ENCODE peak calls at places on chromosomes 16 and 17, in nine cellular contexts. S is OCI-LY7, U is endothelial cell of umbilical vein, P is H9, E is hepatocyte, B is neural progenitor cell, T is astrocyte, O is PC-9, Q is mammary epithelial cell. R is an unnamed sample.

GRCh38 chr16:69613283-69614154 is 47.8 kb downstream of the NFAT5 start:
- DNase-seq in S (no peak), U (no peak), P (no peak), E (peak), B (no peak), T (peak), O (peak), Q (peak), R (no peak)

GRCh38 chr16:57341441-57342303 is 16.9 kb upstream of the CCL22 start:
- DNase-seq in S (no peak), U (no peak), P (no peak), E (peak), B (no peak), T (peak), O (peak), Q (peak), R (no peak)

GRCh38 chr17:2710804-2711607 is 558 bp downstream of the CLUH start:
- DNase-seq in S (peak), U (peak), P (no peak), E (peak), B (peak), T (no peak), O (no peak), Q (peak), R (peak)

GRCh38 chr17:57422574-57423164 is 166.3 kb downstream of the MSI2 start:
- DNase-seq in S (no peak), U (no peak), P (no peak), E (no peak), B (no peak), T (peak), O (no peak), Q (peak), R (no peak)

GRCh38 chr16:29256501-29256981 is 150.0 kb downstream of the NPIPB11 start:
- DNase-seq in S (no peak), U (no peak), P (peak), E (no peak), B (peak), T (no peak), O (no peak), Q (no peak), R (no peak)

GRCh38 chr16:46844771-46845170 is 13.8 kb upstream of the C16orf87 start:
- DNase-seq in S (no peak), U (no peak), P (no peak), E (no peak), B (no peak), T (peak), O (no peak), Q (no peak), R (no peak)

GRCh38 chr17:31550389-31551056 is 159.0 kb downstream of the RAB11FIP4 start:
- DNase-seq in S (no peak), U (peak), P (no peak), E (peak), B (no peak), T (no peak), O (no peak), Q (no peak), R (no peak)

GRCh38 chr17:12078791-12079190 is 58.1 kb downstream of the MAP2K4 start:
- DNase-seq in S (no peak), U (no peak), P (no peak), E (no peak), B (no peak), T (peak), O (no peak), Q (peak), R (no peak)

GRCh38 chr17:27180322-27180721 is 113.6 kb upstream of the WSB1 start:
- DNase-seq in S (peak), U (no peak), P (no peak), E (no peak), B (no peak), T (no peak), O (no peak), Q (no peak), R (no peak)

GRCh38 chr17:35748323-35748960 is 4.6 kb downstream of the GAS2L2 start:
- DNase-seq in S (no peak), U (peak), P (no peak), E (no peak), B (no peak), T (no peak), O (peak), Q (peak), R (no peak)

DNA sequence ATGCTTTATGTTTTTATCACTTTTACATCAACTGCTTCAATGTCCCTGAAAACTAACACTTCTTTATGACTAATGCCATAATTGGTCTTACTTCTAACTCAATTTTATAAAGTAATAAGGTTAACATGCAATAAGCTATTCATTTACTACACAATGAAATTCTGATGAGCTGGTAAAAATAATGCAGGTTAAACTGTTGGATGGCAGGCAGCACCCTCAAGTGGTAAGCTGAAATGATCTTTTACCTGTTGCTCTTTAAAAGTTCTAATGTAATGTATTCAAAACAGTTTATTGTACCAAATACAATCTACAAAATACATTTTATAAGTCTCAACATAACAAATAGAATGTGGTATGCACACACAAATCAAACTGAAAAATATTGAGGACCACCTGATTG is 1280.3 kb downstream of the CDH8 start:
- DNase-seq in S (no peak), U (no peak), P (no peak), E (no peak), B (no peak), T (no peak), O (no peak), Q (peak), R (peak)
- TF ChIP-seq CTCF in S (peak), U (no peak), P (peak), E (peak), B (peak), T (no peak), O (peak), Q (peak), R (peak)

GRCh38 chr17:4366312-4367063 is at the start of gene UBE2G1:
- DNase-seq in S (peak), U (peak), P (peak), E (peak), B (peak), T (peak), O (peak), Q (peak), R (peak)
- H2AFZ ChIP-seq in S (peak), U (peak), P (no peak), E (peak), B (peak), T (peak), O (peak), Q (peak), R (peak)

GRCh38 chr16:31301708-31302400 is 42.1 kb downstream of the ITGAM start:
- DNase-seq in S (peak), U (no peak), P (no peak), E (peak), B (peak), T (no peak), O (no peak), Q (peak), R (no peak)

GRCh38 chr16:31295206-31295605 is 35.4 kb downstream of the ITGAM start:
- DNase-seq in S (no peak), U (no peak), P (no peak), E (no peak), B (no peak), T (no peak), O (no peak), Q (no peak), R (no peak)

GRCh38 chr16:31297496-31297895 is 37.7 kb downstream of the ITGAM start:
- DNase-seq in S (no peak), U (no peak), P (no peak), E (no peak), B (no peak), T (no peak), O (no peak), Q (no peak), R (no peak)

GRCh38 chr16:31298340-31298739 is 38.6 kb downstream of the ITGAM start:
- DNase-seq in S (no peak), U (no peak), P (no peak), E (no peak), B (no peak), T (no peak), O (no peak), Q (no peak), R (no peak)

GRCh38 chr16:31298958-31299357 is 39.2 kb downstream of the ITGAM start:
- DNase-seq in S (peak), U (peak), P (no peak), E (no peak), B (no peak), T (no peak), O (no peak), Q (no peak), R (no peak)
- TF ChIP-seq CTCF in S (peak), U (no peak), P (no peak), E (peak), B (peak), T (no peak), O (peak), Q (peak), R (peak)

DNA sequence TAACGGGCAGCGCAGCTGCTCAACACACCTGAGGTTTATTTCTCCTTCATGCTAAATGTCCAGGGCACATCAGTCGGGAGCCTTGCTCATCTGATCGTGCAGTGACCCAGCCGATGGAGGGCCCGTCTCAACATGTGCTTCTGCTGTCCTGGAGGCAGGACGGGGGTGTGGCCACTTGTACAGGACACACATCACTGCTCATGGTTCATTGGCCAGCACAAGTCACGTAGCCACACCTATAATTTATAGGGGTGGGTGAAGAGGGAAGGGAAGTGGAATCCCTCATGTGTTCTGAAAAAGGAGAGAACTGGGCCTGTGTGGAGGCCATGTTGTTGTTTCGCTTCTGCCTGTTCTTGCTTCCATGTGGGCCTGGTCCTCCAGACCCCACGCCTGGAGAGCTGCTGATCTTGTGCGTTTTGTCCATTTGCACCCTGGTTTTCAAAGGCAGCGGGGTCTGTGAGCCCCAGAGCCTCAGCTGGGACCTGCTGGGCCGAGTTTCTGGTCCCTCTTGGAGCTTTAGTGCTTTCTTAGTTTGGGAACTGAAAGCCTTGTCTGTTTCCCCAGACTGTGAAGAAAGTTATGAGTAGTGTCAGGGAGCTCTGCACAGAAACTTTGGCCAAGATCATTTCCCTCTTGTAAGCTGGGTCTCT is 60.5 kb downstream of the CMIP start:
- DNase-seq in S (peak), U (no peak), P (no peak), E (no peak), B (no peak), T (no peak), O (no peak), Q (peak), R (no peak)
- H2AFZ ChIP-seq in S (no peak), U (no peak), P (no peak), E (no peak), B (no peak), T (no peak), O (no peak), Q (no peak), R (no peak)

GRCh38 chr16:73671102-73671501 is 623.2 kb upstream of the ZFHX3 start:
- DNase-seq in S (no peak), U (no peak), P (no peak), E (no peak), B (peak), T (no peak), O (no peak), Q (no peak), R (no peak)

GRCh38 chr16:73669535-73670274 is 621.8 kb upstream of the ZFHX3 start:
- DNase-seq in S (no peak), U (no peak), P (no peak), E (no peak), B (no peak), T (no peak), O (no peak), Q (no peak), R (no peak)

GRCh38 chr16:73672135-73672534 is 624.2 kb upstream of the ZFHX3 start:
- DNase-seq in S (no peak), U (no peak), P (no peak), E (no peak), B (no peak), T (no peak), O (no peak), Q (no peak), R (no peak)
- TF ChIP-seq CTCF in S (no peak), U (no peak), P (peak), E (no peak), B (no peak), T (no peak), O (no peak), Q (no peak), R (no peak)